ENCODE peak calls at places on chromosomes 4 and X, in five cellular contexts. One of them, this sample, is unnamed. For H3K4me1, the result is how much of the 10 kb centered on the place peaks cover.

GRCh38 chr4:91840359-91840758 is 463.4 kb upstream of the GRID2 start:
- DNase-seq in adipocyte: no peak
- DNase-seq in transverse colon: no peak
- DNase-seq in lung: no peak
- DNase-seq in uterus: no peak
- DNase-seq in this sample: peak

GRCh38 chr4:105807496-105807895 is 87.8 kb upstream of the NPNT start:
- DNase-seq in lung: no peak
- DNase-seq in transverse colon: no peak
- DNase-seq in uterus: no peak
- DNase-seq in adipocyte: no peak
- DNase-seq in this sample: no peak

GRCh38 chrX:51461053-51462050 is 35.0 kb downstream of the NUDT11 start:
- DNase-seq in uterus: no peak
- DNase-seq in adipocyte: peak
- DNase-seq in lung: no peak
- DNase-seq in transverse colon: no peak
- DNase-seq in this sample: peak

GRCh38 chr4:40247350-40247749 is 50.5 kb downstream of the RHOH start:
- DNase-seq in lung: no peak
- DNase-seq in uterus: no peak
- DNase-seq in adipocyte: no peak
- DNase-seq in transverse colon: peak
- DNase-seq in this sample: no peak

GRCh38 chr4:4606321-4606720 is 64.5 kb upstream of the STX18 start:
- DNase-seq in adipocyte: peak
- DNase-seq in transverse colon: no peak
- DNase-seq in uterus: no peak
- DNase-seq in lung: no peak
- DNase-seq in this sample: no peak

GRCh38 chrX:21907250-21907649 is 33.3 kb upstream of the SMS start:
- DNase-seq in lung: no peak
- DNase-seq in uterus: no peak
- DNase-seq in adipocyte: no peak
- DNase-seq in transverse colon: no peak
- DNase-seq in this sample: no peak

GRCh38 chr4:185890196-185890595 is 78.2 kb upstream of the SORBS2 start:
- DNase-seq in lung: no peak
- DNase-seq in adipocyte: no peak
- DNase-seq in transverse colon: no peak
- DNase-seq in uterus: no peak
- DNase-seq in this sample: no peak

GRCh38 chr4:41525129-41525528 is 12.8 kb upstream of the LIMCH1 start:
- DNase-seq in adipocyte: peak
- DNase-seq in transverse colon: no peak
- DNase-seq in lung: no peak
- DNase-seq in uterus: no peak
- DNase-seq in this sample: peak

GRCh38 chr4:162485486-162485885 is 321.7 kb upstream of the FSTL5 start:
- DNase-seq in transverse colon: no peak
- DNase-seq in lung: no peak
- DNase-seq in uterus: no peak
- DNase-seq in adipocyte: peak
- DNase-seq in this sample: no peak

DNA sequence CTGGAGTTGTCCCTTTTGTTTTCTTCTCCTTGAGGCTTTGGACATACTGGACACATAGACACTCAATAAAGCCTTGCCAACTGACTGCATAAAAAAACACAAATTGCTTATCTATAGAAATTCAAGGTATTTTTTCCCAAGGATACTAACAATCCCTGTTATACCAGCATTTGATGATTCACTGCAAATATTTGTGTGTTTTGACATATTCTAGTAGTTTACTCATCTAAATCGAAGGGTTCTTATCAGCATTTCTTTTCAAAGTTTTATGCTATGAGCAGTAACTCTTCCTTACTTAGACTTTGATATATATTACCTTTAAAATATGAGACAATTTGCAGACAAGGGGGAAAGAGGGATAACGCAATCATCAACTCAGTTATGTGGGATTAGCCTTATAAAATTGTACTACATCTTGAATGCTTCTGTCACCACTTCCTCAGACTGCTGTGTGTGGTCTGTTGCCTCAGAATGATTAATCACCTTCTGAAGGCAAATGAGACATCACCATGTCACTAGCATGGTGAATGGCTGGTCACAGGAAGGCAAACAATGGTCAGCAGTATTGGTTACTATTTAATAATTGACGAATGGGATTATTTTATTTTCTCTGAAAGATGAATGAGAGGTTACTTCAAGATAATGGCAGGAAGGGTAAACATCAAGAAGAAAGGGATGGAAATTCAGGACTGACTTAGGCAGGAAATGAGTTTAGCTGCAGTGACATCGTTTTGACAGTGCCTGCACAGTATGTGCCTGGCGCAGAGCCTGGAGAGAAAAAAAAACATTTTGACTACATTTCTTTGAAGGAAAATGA is 544.3 kb upstream of the CNKSR2 start:
- DNase-seq in lung: no peak
- DNase-seq in uterus: no peak
- DNase-seq in adipocyte: no peak
- DNase-seq in transverse colon: no peak
- DNase-seq in this sample: no peak
- H3K4me1 ChIP-seq in lung: under half
- H3K4me1 ChIP-seq in uterus: under half
- H3K4me1 ChIP-seq in adipocyte: under half
- H3K4me1 ChIP-seq in transverse colon: under half
- H3K4me1 ChIP-seq in this sample: under half

GRCh38 chr4:103307479-103308042 is 109.4 kb upstream of the CENPE start:
- DNase-seq in transverse colon: no peak
- DNase-seq in adipocyte: no peak
- DNase-seq in lung: no peak
- DNase-seq in uterus: no peak
- DNase-seq in this sample: peak
- H3K4me3 ChIP-seq in transverse colon: no peak
- H3K4me3 ChIP-seq in adipocyte: no peak
- H3K4me3 ChIP-seq in lung: no peak
- H3K4me3 ChIP-seq in uterus: no peak
- H3K4me3 ChIP-seq in this sample: no peak

DNA sequence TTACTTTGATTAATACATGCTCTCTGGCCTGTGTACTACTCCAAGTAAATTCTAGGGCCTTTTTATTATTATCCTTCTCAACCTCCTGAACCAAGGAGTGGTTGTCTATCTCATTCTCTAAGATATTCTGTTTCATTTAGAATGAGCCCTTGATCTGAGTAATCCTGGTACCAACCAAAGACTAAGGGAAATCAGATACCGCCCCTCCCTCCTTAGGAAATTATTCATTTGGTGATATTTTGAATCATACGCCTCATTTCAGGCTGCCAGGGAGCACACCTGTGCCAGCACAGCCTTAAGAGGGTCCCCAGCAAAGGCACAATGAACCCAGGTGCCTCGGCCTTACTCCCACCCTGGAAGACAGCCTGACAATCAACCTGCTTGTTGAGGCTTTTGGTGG is 73.2 kb upstream of the STARD8 start:
- DNase-seq in adipocyte: no peak
- DNase-seq in lung: no peak
- DNase-seq in transverse colon: no peak
- DNase-seq in uterus: no peak
- DNase-seq in this sample: no peak
- H3K4me1 ChIP-seq in adipocyte: under half
- H3K4me1 ChIP-seq in lung: under half
- H3K4me1 ChIP-seq in transverse colon: under half
- H3K4me1 ChIP-seq in uterus: under half
- H3K4me1 ChIP-seq in this sample: under half

DNA sequence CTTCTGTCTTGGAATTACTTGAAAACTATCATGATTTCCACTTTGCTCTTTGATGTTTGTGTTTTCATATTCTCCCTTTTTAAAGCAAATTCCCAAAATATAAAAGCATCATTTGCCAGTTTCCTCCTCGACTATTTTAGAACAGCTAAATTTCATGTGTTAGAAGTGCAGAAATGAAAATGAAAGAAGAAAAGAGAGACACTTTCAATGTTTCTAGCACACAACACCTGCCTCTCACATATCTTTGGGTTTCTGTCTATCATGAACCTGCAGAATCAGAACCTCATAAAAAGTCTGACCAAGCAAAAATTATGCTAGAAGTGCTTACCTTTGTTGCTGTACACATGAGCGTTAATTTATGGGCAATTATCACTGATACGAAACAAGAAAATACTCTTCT is 1.9 kb upstream of the NEUROG2 start:
- DNase-seq in adipocyte: no peak
- DNase-seq in transverse colon: no peak
- DNase-seq in lung: no peak
- DNase-seq in uterus: no peak
- DNase-seq in this sample: no peak
- H3K4me3 ChIP-seq in adipocyte: no peak
- H3K4me3 ChIP-seq in transverse colon: no peak
- H3K4me3 ChIP-seq in lung: no peak
- H3K4me3 ChIP-seq in uterus: no peak
- H3K4me3 ChIP-seq in this sample: no peak

DNA sequence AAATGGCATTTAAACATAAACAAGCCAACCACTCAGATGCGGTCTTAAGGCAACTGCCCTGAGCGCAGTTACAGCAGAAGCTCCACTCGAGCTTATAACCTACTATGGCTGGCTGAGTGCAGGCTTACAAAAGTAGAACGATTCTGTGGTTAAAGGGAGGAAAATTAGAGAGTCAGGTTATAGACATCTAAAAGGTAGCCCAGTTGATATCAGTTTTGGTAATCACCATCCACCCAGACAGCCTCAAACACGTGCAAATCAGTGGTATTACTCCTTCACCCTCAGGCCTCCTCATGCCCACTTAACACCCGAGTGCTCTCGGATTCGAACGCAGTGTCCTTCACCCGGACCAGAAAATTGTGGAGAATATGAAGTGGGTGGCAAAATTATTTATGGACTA is 3.1 kb downstream of the LEF1 start:
- DNase-seq in adipocyte: no peak
- DNase-seq in transverse colon: no peak
- DNase-seq in lung: no peak
- DNase-seq in uterus: no peak
- DNase-seq in this sample: no peak
- H3K4me1 ChIP-seq in adipocyte: under half
- H3K4me1 ChIP-seq in transverse colon: under half
- H3K4me1 ChIP-seq in lung: under half
- H3K4me1 ChIP-seq in uterus: under half
- H3K4me1 ChIP-seq in this sample: under half

GRCh38 chr4:1044469-1045192 is 33.2 kb downstream of the FGFRL1 start:
- DNase-seq in transverse colon: no peak
- DNase-seq in adipocyte: no peak
- DNase-seq in uterus: peak
- DNase-seq in lung: no peak
- DNase-seq in this sample: no peak

GRCh38 chr4:1045193-1045594 is 33.8 kb downstream of the FGFRL1 start:
- DNase-seq in adipocyte: no peak
- DNase-seq in uterus: peak
- DNase-seq in lung: no peak
- DNase-seq in transverse colon: no peak
- DNase-seq in this sample: no peak

GRCh38 chr4:1043162-1043561 is 31.7 kb downstream of the FGFRL1 start:
- DNase-seq in transverse colon: no peak
- DNase-seq in adipocyte: no peak
- DNase-seq in uterus: no peak
- DNase-seq in lung: no peak
- DNase-seq in this sample: no peak

GRCh38 chr4:1042352-1043025 is 31.1 kb downstream of the FGFRL1 start:
- DNase-seq in transverse colon: no peak
- DNase-seq in adipocyte: no peak
- DNase-seq in lung: no peak
- DNase-seq in uterus: no peak
- DNase-seq in this sample: no peak

DNA sequence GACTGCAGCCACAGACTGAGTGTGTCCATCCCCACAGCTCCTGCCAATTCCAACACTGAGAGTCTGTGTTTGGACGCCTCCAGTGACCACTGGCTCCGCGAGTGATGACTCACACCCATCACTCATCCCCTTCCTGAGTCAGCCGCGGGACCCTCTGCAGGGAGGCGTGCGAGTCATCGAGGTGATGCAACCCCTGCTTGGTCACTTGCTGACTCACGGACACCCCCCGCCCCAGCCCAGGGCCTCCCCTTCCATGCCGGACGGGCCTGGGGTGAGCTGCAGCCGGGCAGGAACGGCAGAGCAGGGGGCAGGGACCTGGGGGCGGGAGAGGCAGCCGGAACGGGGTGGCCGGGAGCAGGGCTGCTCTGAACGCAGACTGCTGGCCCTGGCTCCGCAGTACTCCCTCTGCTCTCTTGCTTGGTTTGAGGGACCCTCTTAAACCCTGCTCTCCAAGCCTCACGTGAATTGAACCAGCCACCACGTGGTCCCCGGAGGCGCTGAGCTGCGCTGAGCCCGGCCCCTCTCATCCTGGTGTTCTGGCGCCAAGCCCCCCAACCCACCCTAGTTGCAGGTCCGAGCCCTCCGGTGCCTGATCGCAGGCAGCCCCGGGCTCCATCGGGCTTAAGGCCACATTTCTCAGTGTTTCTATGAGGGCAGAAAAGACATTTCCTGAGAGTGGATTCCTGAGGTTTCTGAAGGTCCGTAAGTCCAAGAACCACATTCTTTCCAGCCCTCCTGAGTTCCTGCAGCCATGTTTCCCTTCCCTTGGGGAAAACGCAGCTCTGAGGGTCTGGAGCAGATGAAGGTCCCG is 32.4 kb downstream of the FGFRL1 start:
- DNase-seq in adipocyte: peak
- DNase-seq in lung: peak
- DNase-seq in uterus: peak
- DNase-seq in transverse colon: peak
- DNase-seq in this sample: peak
- H3K4me3 ChIP-seq in adipocyte: peak
- H3K4me3 ChIP-seq in lung: no peak
- H3K4me3 ChIP-seq in uterus: no peak
- H3K4me3 ChIP-seq in transverse colon: no peak
- H3K4me3 ChIP-seq in this sample: no peak

GRCh38 chr4:142379277-142380051 is 466.6 kb downstream of the INPP4B start:
- DNase-seq in adipocyte: peak
- DNase-seq in uterus: no peak
- DNase-seq in transverse colon: no peak
- DNase-seq in lung: no peak
- DNase-seq in this sample: peak

GRCh38 chr4:142376204-142376603 is 469.9 kb downstream of the INPP4B start:
- DNase-seq in lung: no peak
- DNase-seq in uterus: no peak
- DNase-seq in transverse colon: no peak
- DNase-seq in adipocyte: no peak
- DNase-seq in this sample: no peak

GRCh38 chr4:142380052-142380598 is 466.0 kb downstream of the INPP4B start:
- DNase-seq in transverse colon: no peak
- DNase-seq in adipocyte: no peak
- DNase-seq in uterus: no peak
- DNase-seq in lung: no peak
- DNase-seq in this sample: no peak

GRCh38 chr4:142378179-142378578 is 467.9 kb downstream of the INPP4B start:
- DNase-seq in uterus: no peak
- DNase-seq in transverse colon: no peak
- DNase-seq in lung: no peak
- DNase-seq in adipocyte: no peak
- DNase-seq in this sample: no peak

GRCh38 chr4:142377345-142378091 is 468.6 kb downstream of the INPP4B start:
- DNase-seq in adipocyte: no peak
- DNase-seq in uterus: no peak
- DNase-seq in lung: no peak
- DNase-seq in transverse colon: no peak
- DNase-seq in this sample: no peak
- H3K4me1 ChIP-seq in adipocyte: under half
- H3K4me1 ChIP-seq in uterus: under half
- H3K4me1 ChIP-seq in lung: under half
- H3K4me1 ChIP-seq in transverse colon: under half
- H3K4me1 ChIP-seq in this sample: under half

GRCh38 chr4:140497776-140498636 is at the start of gene MGAT4D:
- DNase-seq in lung: no peak
- DNase-seq in transverse colon: peak
- DNase-seq in uterus: no peak
- DNase-seq in adipocyte: peak
- DNase-seq in this sample: peak
- H3K4me3 ChIP-seq in lung: no peak
- H3K4me3 ChIP-seq in transverse colon: peak
- H3K4me3 ChIP-seq in uterus: no peak
- H3K4me3 ChIP-seq in adipocyte: peak
- H3K4me3 ChIP-seq in this sample: peak